ENCODE peak calls at places on chromosomes 4 and X, in nine cellular contexts. C is suprapubic skin; H is mammary epithelial cell; A is right cardiac atrium; F is naive thymus-derived CD4-positive, alpha-beta T cell; U is esophagus muscularis mucosa; E is aorta; M is mesendoderm; P is CD8-positive, alpha-beta memory T cell. O is an unnamed sample.

GRCh38 chr4:602559-602942 is 22.8 kb upstream of the PDE6B start:
- DNase-seq in C (no peak), H (peak), A (no peak), F (no peak), U (no peak), E (no peak), M (peak), P (peak), O (peak)

GRCh38 chr4:180084561-180084960 is 2158.6 kb upstream of the TENM3 start:
- DNase-seq in C (no peak), H (no peak), A (no peak), F (no peak), U (no peak), E (no peak), M (no peak), P (no peak), O (no peak)

GRCh38 chr4:16176621-16177020 is 49.6 kb downstream of the TAPT1 start:
- DNase-seq in C (no peak), H (no peak), A (no peak), F (no peak), U (no peak), E (no peak), M (no peak), P (no peak), O (no peak)

GRCh38 chr4:52111995-52112394 is 60.9 kb downstream of the SPATA18 start:
- DNase-seq in C (no peak), H (no peak), A (no peak), F (no peak), U (no peak), E (no peak), M (no peak), P (no peak), O (no peak)

GRCh38 chrX:139246295-139246694 is 284.2 kb upstream of the F9 start:
- DNase-seq in C (no peak), H (peak), A (no peak), F (no peak), U (no peak), E (no peak), M (no peak), P (no peak), O (no peak)

GRCh38 chr4:109816082-109816442 is 500 bp downstream of the GAR1 start:
- DNase-seq in C (peak), H (peak), A (peak), F (peak), U (no peak), E (no peak), M (no peak), P (peak), O (no peak)

GRCh38 chr4:118381902-118382301 is 29.1 kb upstream of the PRSS12 start:
- DNase-seq in C (no peak), H (no peak), A (no peak), F (no peak), U (no peak), E (no peak), M (no peak), P (no peak), O (no peak)

GRCh38 chr4:145709843-145710242 is 29.9 kb downstream of the C4orf51 start:
- DNase-seq in C (no peak), H (peak), A (no peak), F (no peak), U (no peak), E (no peak), M (no peak), P (no peak), O (no peak)

GRCh38 chr4:122921971-122922876 is at the start of gene NUDT6:
- DNase-seq in C (peak), H (peak), A (peak), F (peak), U (peak), E (peak), M (peak), P (peak), O (peak)

GRCh38 chr4:19729873-19730735 is 521.6 kb upstream of the SLIT2 start:
- DNase-seq in C (no peak), H (no peak), A (no peak), F (no peak), U (no peak), E (no peak), M (no peak), P (no peak), O (peak)

GRCh38 chr4:168868044-168868855 is 141.8 kb downstream of the CBR4 start:
- DNase-seq in C (no peak), H (peak), A (no peak), F (no peak), U (no peak), E (no peak), M (no peak), P (no peak), O (peak)

DNA sequence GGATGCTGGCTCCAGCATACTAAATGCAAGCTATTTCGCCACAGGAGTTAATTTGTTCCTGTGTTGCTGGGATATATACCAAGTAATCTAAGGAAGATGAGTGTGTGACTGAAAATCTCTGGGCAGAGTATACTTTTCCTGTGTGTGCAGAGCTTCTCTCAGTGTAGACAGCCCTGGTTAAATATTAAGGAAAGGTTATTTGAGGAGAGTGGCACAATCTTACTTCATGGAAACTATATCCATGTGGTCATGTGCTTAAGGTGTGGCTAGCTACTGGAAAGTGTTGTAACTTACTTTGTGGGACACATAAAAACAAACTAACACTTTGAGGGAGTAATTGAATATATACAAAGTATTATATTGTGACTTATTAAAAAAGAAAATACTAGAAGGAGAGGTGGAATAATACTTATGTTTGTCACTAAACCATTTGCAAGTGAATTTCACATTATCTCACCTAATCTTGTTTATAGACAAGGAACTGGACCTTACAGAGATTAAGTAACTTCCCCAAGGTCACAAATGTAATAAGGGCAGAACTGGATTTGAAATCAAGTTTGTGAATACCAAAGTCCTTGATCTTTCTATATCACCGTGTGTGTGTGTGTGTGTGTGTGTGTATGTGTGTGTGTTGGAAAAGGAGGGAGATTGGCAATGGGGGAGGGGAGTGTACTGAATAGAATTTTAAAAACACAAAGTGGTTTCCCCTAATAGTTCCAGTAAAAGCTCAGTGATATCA is 408.2 kb upstream of the NR3C2 start:
- DNase-seq in C (no peak), H (no peak), A (no peak), F (no peak), U (no peak), E (no peak), M (no peak), P (no peak), O (no peak)
- H3K27ac ChIP-seq in C (no peak), H (no peak), A (no peak), F (no peak), U (no peak), E (no peak), M (no peak), P (no peak), O (no peak)

GRCh38 chrX:103616676-103617186 is 9.0 kb downstream of the TCEAL3 start:
- DNase-seq in C (no peak), H (no peak), A (no peak), F (no peak), U (no peak), E (no peak), M (peak), P (no peak), O (no peak)
- H3K27ac ChIP-seq in C (no peak), H (no peak), A (no peak), F (no peak), U (no peak), E (no peak), M (no peak), P (no peak), O (no peak)

GRCh38 chr4:88719381-88719780 is 21.8 kb upstream of the NAP1L5 start:
- DNase-seq in C (no peak), H (no peak), A (no peak), F (no peak), U (no peak), E (no peak), M (no peak), P (no peak), O (no peak)

GRCh38 chr4:88722276-88722780 is 24.7 kb upstream of the NAP1L5 start:
- DNase-seq in C (no peak), H (no peak), A (no peak), F (no peak), U (no peak), E (no peak), M (no peak), P (no peak), O (no peak)

GRCh38 chr4:88720749-88721428 is 23.3 kb upstream of the NAP1L5 start:
- DNase-seq in C (no peak), H (no peak), A (peak), F (no peak), U (no peak), E (no peak), M (no peak), P (no peak), O (peak)

GRCh38 chr4:88713782-88714181 is 16.2 kb upstream of the NAP1L5 start:
- DNase-seq in C (no peak), H (no peak), A (no peak), F (no peak), U (no peak), E (no peak), M (no peak), P (no peak), O (no peak)

DNA sequence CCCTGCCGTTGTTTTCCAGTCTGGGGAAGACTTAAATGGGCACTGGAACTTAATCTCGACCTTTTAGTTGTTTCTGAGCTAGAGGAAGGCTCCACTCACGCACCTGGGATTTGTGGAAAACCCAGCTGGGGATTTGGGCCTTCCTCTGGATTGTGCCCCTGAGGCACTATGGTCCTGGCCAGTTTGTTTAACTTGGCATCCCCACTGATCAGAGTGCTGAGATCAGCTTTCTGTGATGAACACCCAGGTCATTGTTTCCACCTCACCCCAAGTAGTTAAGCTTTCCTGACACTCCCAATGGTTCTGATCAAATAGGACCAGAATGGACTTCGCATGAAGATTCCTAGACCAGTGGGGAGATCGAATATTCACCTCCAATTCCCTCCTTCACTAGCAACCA is 20.5 kb upstream of the NAP1L5 start:
- DNase-seq in C (no peak), H (no peak), A (no peak), F (no peak), U (no peak), E (no peak), M (no peak), P (no peak), O (no peak)
- H3K27ac ChIP-seq in C (no peak), H (no peak), A (no peak), F (no peak), U (no peak), E (no peak), M (no peak), P (no peak), O (no peak)

GRCh38 chr4:55178226-55179005 is 53.0 kb upstream of the KDR start:
- DNase-seq in C (no peak), H (no peak), A (peak), F (no peak), U (no peak), E (no peak), M (peak), P (no peak), O (no peak)
- H3K27ac ChIP-seq in C (no peak), H (no peak), A (peak), F (no peak), U (peak), E (no peak), M (peak), P (no peak), O (no peak)